ENCODE peak calls at places on chromosomes 16 and 17, in six cellular contexts. M is right cardiac atrium, X is lower leg skin, W is coronary artery, H is tibial artery, S is left lung. A is an unnamed sample.

GRCh38 chr16:81485824-81486554 is 41.4 kb downstream of the CMIP start:
- DNase-seq in M (peak; percentile 76), X (no peak), W (no peak), H (peak; percentile 64), S (no peak), A (no peak)

GRCh38 chr16:74297296-74297665 is 667 bp downstream of the PSMD7 start:
- DNase-seq in M (peak; percentile 50), X (peak; percentile 82), W (no peak), H (no peak), S (no peak), A (no peak)

GRCh38 chr16:64469351-64469750 is 652.5 kb downstream of the CDH11 start:
- DNase-seq in M (no peak), X (no peak), W (no peak), H (no peak), S (no peak), A (no peak)

GRCh38 chr17:44218344-44219125 is 940 bp downstream of the UBTF start:
- DNase-seq in M (peak; percentile 96), X (peak; percentile 97), W (peak; percentile 85), H (peak; percentile 77), S (peak; percentile 97), A (peak; percentile 94)

GRCh38 chr16:82544378-82544777 is 82.4 kb upstream of the CDH13 start:
- DNase-seq in M (no peak), X (no peak), W (no peak), H (no peak), S (no peak), A (no peak)

GRCh38 chr16:57029161-57030160 is 40.1 kb downstream of the NLRC5 start:
- DNase-seq in M (no peak), X (no peak), W (no peak), H (no peak), S (no peak), A (no peak)

GRCh38 chr16:31487076-31487719 is 4.3 kb downstream of the SLC5A2 start:
- DNase-seq in M (peak; percentile 30), X (no peak), W (no peak), H (no peak), S (peak; percentile 76), A (peak; percentile 64)

GRCh38 chr16:83717814-83718213 is 90.0 kb upstream of the HSBP1 start:
- DNase-seq in M (no peak), X (no peak), W (no peak), H (no peak), S (no peak), A (no peak)

GRCh38 chr16:89723279-89724250 is 2.2 kb downstream of the ZNF276 start:
- DNase-seq in M (peak; percentile 85), X (no peak), W (no peak), H (no peak), S (no peak), A (peak; percentile 64)

GRCh38 chr17:72120878-72121163 is at the start of gene SOX9:
- DNase-seq in M (peak; percentile 94), X (peak; percentile 96), W (peak; percentile 93), H (peak; percentile 80), S (peak; percentile 85), A (peak; percentile 90)

GRCh38 chr16:76653390-76654026 is 376.3 kb downstream of the CNTNAP4 start:
- DNase-seq in M (no peak), X (no peak), W (no peak), H (no peak), S (no peak), A (no peak)

GRCh38 chr17:48639136-48639535 is 13.0 kb upstream of the HOXB9 start:
- DNase-seq in M (no peak), X (no peak), W (no peak), H (no peak), S (no peak), A (peak; percentile 91)
- H3K4me3 ChIP-seq in M (no peak overlapping the region), X (no peak overlapping the region), W (no peak overlapping the region), H (no peak overlapping the region), S (no peak overlapping the region), A (no peak overlapping the region)

GRCh38 chr16:55471448-55472097 is 7.4 kb upstream of the MMP2 start:
- DNase-seq in M (no peak), X (peak; percentile 65), W (no peak), H (no peak), S (no peak), A (no peak)

GRCh38 chr16:55468352-55468990 is 10.5 kb upstream of the MMP2 start:
- DNase-seq in M (no peak), X (peak; percentile 67), W (no peak), H (no peak), S (no peak), A (no peak)

GRCh38 chr16:55473584-55473983 is 5.4 kb upstream of the MMP2 start:
- DNase-seq in M (no peak), X (no peak), W (no peak), H (no peak), S (no peak), A (no peak)

GRCh38 chr16:55469821-55470532 is 9.0 kb upstream of the MMP2 start:
- DNase-seq in M (no peak), X (peak; percentile 72), W (peak; percentile 33), H (no peak), S (no peak), A (no peak)

GRCh38 chr16:55470533-55471371 is 8.2 kb upstream of the MMP2 start:
- DNase-seq in M (no peak), X (peak; percentile 89), W (peak; percentile 76), H (no peak), S (no peak), A (no peak)
- H3K4me3 ChIP-seq in M (no peak overlapping the region), X (no peak overlapping the region), W (no peak overlapping the region), H (no peak overlapping the region), S (no peak overlapping the region), A (no peak overlapping the region)

GRCh38 chr17:74202879-74203432 is 522 bp upstream of the RPL38 start:
- DNase-seq in M (no peak), X (no peak), W (no peak), H (no peak), S (no peak), A (peak; percentile 65)
- H3K4me3 ChIP-seq in M (no peak overlapping the region), X (no peak overlapping the region), W (peak overlapping the region; percentile 74), H (peak overlapping the region; percentile 93), S (no peak overlapping the region), A (no peak overlapping the region)

GRCh38 chr17:77346765-77347164 is 206.0 kb downstream of the SEC14L1 start:
- DNase-seq in M (no peak), X (peak; percentile 48), W (peak; percentile 9), H (no peak), S (no peak), A (no peak)
- H3K4me3 ChIP-seq in M (no peak overlapping the region), X (no peak overlapping the region), W (no peak overlapping the region), H (no peak overlapping the region), S (no peak overlapping the region), A (no peak overlapping the region)

GRCh38 chr17:35016369-35016768 is 36.1 kb downstream of the LIG3 start:
- DNase-seq in M (no peak), X (no peak), W (no peak), H (no peak), S (no peak), A (no peak)
- H3K4me3 ChIP-seq in M (no peak overlapping the region), X (no peak overlapping the region), W (no peak overlapping the region), H (no peak overlapping the region), S (no peak overlapping the region), A (no peak overlapping the region)

GRCh38 chr16:30418350-30419181 is 11.2 kb downstream of the ZNF771 start:
- DNase-seq in M (no peak), X (peak; percentile 89), W (no peak), H (no peak), S (no peak), A (peak; percentile 41)
- H3K4me3 ChIP-seq in M (peak overlapping the region; percentile 4), X (no peak overlapping the region), W (peak overlapping the region; percentile 70), H (peak overlapping the region; percentile 68), S (peak overlapping the region; percentile 48), A (peak overlapping the region; percentile 31)

GRCh38 chr16:1903220-1903574 is 15.0 kb downstream of the HS3ST6 start:
- DNase-seq in M (peak; percentile 17), X (no peak), W (no peak), H (no peak), S (no peak), A (no peak)

GRCh38 chr16:1902547-1903219 is 15.5 kb downstream of the HS3ST6 start:
- DNase-seq in M (peak; percentile 30), X (no peak), W (no peak), H (no peak), S (no peak), A (no peak)

GRCh38 chr16:1900452-1900774 is 17.8 kb downstream of the HS3ST6 start:
- DNase-seq in M (peak; percentile 3), X (no peak), W (no peak), H (no peak), S (no peak), A (no peak)

GRCh38 chr16:1895949-1896675 is 22.1 kb downstream of the HS3ST6 start:
- DNase-seq in M (peak; percentile 16), X (no peak), W (no peak), H (no peak), S (peak; percentile 54), A (no peak)

GRCh38 chr16:1899641-1900451 is 18.4 kb downstream of the HS3ST6 start:
- DNase-seq in M (peak; percentile 26), X (no peak), W (no peak), H (no peak), S (peak; percentile 37), A (peak; percentile 77)
- H3K4me3 ChIP-seq in M (no peak overlapping the region), X (no peak overlapping the region), W (no peak overlapping the region), H (no peak overlapping the region), S (no peak overlapping the region), A (no peak overlapping the region)

GRCh38 chr17:1029912-1030656 is 33.2 kb downstream of the TIMM22 start:
- DNase-seq in M (no peak), X (no peak), W (no peak), H (no peak), S (peak; percentile 53), A (no peak)
- H3K4me3 ChIP-seq in M (no peak overlapping the region), X (no peak overlapping the region), W (peak overlapping the region; percentile 74), H (peak overlapping the region; percentile 65), S (no peak overlapping the region), A (no peak overlapping the region)

GRCh38 chr16:75320435-75320834 is 69.0 kb upstream of the BCAR1 start:
- DNase-seq in M (no peak), X (no peak), W (no peak), H (no peak), S (no peak), A (no peak)
- H3K4me3 ChIP-seq in M (no peak overlapping the region), X (no peak overlapping the region), W (no peak overlapping the region), H (no peak overlapping the region), S (no peak overlapping the region), A (no peak overlapping the region)